ENCODE peak calls at places on chromosomes 6 and 20, in four cellular contexts. U, W, I and Z are unnamed samples.

GRCh38 chr20:50191566-50192363 is 1.1 kb downstream of the CEBPB start:
- DNase-seq in U (peak), W (no peak), I (no peak), Z (no peak)

GRCh38 chr6:87241304-87241703 is 81.1 kb upstream of the SMIM8 start:
- DNase-seq in U (no peak), W (no peak), I (no peak), Z (no peak)

GRCh38 chr6:137291441-137291840 is 72.3 kb upstream of the IFNGR1 start:
- DNase-seq in U (no peak), W (no peak), I (peak), Z (peak)

GRCh38 chr6:31557443-31558317 is 10.3 kb downstream of the NFKBIL1 start:
- DNase-seq in U (no peak), W (no peak), I (no peak), Z (no peak)

GRCh38 chr6:136723780-136724179 is 68.5 kb downstream of the MAP3K5 start:
- DNase-seq in U (peak), W (no peak), I (no peak), Z (no peak)

GRCh38 chr6:113540491-113540890 is 316.7 kb upstream of the MARCKS start:
- DNase-seq in U (no peak), W (no peak), I (no peak), Z (no peak)

GRCh38 chr20:9301129-9302072 is 213.0 kb upstream of the LAMP5 start:
- DNase-seq in U (no peak), W (no peak), I (peak), Z (peak)

GRCh38 chr20:59428006-59428405 is 127.6 kb downstream of the EDN3 start:
- DNase-seq in U (no peak), W (no peak), I (no peak), Z (no peak)

GRCh38 chr20:59456342-59457132 is 147.8 kb upstream of the PHACTR3 start:
- DNase-seq in U (no peak), W (no peak), I (no peak), Z (no peak)

GRCh38 chr6:140051521-140052455 is 677.3 kb upstream of the CITED2 start:
- DNase-seq in U (no peak), W (no peak), I (no peak), Z (peak)

GRCh38 chr20:6008254-6008653 is 45.6 kb downstream of the LRRN4 start:
- DNase-seq in U (no peak), W (no peak), I (peak), Z (peak)

GRCh38 chr20:35952480-35953410 is 1.6 kb downstream of the SCAND1 start:
- DNase-seq in U (no peak), W (no peak), I (no peak), Z (peak)

GRCh38 chr6:3755637-3756515 is 4.4 kb upstream of the PXDC1 start:
- DNase-seq in U (no peak), W (no peak), I (no peak), Z (no peak)

GRCh38 chr20:7195704-7196103 is 428.2 kb downstream of the BMP2 start:
- DNase-seq in U (no peak), W (no peak), I (no peak), Z (peak)

GRCh38 chr20:10861086-10861485 is 187.3 kb upstream of the JAG1 start:
- DNase-seq in U (no peak), W (no peak), I (no peak), Z (peak)

GRCh38 chr6:89359561-89359960 is 7.0 kb upstream of the UBE2J1 start:
- DNase-seq in U (no peak), W (no peak), I (no peak), Z (no peak)